ENCODE peak calls at places on chromosomes 5 and 9, in seven cellular contexts. I is GM23248, H is neural progenitor cell, C is PC-3, L is hepatocyte, W is HCT116, A is MM.1S. G is an unnamed sample.

GRCh38 chr5:57366744-57367143 is 115.9 kb downstream of the ACTBL2 start:
- DNase-seq in W (peak), A (no peak), L (peak), I (peak), C (peak), H (no peak), G (no peak)

GRCh38 chr5:143920772-143921171 is 108.8 kb downstream of the HMHB1 start:
- DNase-seq in A (no peak), C (peak), H (no peak), L (no peak), W (no peak), I (peak), G (no peak)

GRCh38 chr9:134216449-134216951 is 52.1 kb upstream of the RNU6ATAC start:
- DNase-seq in C (no peak), A (no peak), W (no peak), I (no peak), L (no peak), H (no peak), G (no peak)

GRCh38 chr5:159163027-159163699 is 46.2 kb downstream of the RNF145 start:
- DNase-seq in H (no peak), L (no peak), W (peak), I (peak), A (no peak), C (peak), G (no peak)

GRCh38 chr5:74766348-74766886 is 500 bp downstream of the GFM2 start:
- DNase-seq in W (peak), L (peak), A (peak), C (peak), I (peak), H (peak), G (peak)

GRCh38 chr5:107968998-107969397 is 298.3 kb upstream of the EFNA5 start:
- DNase-seq in H (no peak), W (no peak), A (no peak), L (no peak), I (peak), C (peak), G (no peak)

GRCh38 chr5:97071101-97071500 is 71.3 kb downstream of the LIX1 start:
- DNase-seq in I (peak), H (no peak), L (no peak), A (no peak), C (peak), W (no peak), G (no peak)

GRCh38 chr9:88628811-88629210 is 93.8 kb downstream of the NXNL2 start:
- DNase-seq in H (no peak), A (no peak), W (no peak), C (no peak), L (no peak), I (peak), G (no peak)

GRCh38 chr9:38311382-38312270 is 80.9 kb upstream of the ALDH1B1 start:
- DNase-seq in L (peak), C (no peak), W (no peak), A (no peak), H (peak), I (no peak), G (peak)

GRCh38 chr9:114884787-114885452 is 45.5 kb downstream of the TNFSF8 start:
- DNase-seq in W (no peak), C (peak), I (no peak), L (peak), H (no peak), A (no peak), G (no peak)

GRCh38 chr9:89744255-89744648 is 139.4 kb downstream of the GADD45G start:
- DNase-seq in I (no peak), W (no peak), L (no peak), H (no peak), C (no peak), A (no peak), G (no peak)

GRCh38 chr9:90124961-90125360 is 517.7 kb downstream of the DIRAS2 start:
- DNase-seq in I (peak), L (no peak), C (no peak), H (no peak), W (no peak), A (no peak), G (no peak)

GRCh38 chr9:133351908-133352634 is 4.1 kb downstream of the RPL7A start:
- DNase-seq in H (peak), I (peak), A (peak), L (peak), C (peak), W (no peak), G (peak)

GRCh38 chr9:131469369-131469768 is 33.3 kb upstream of the POMT1 start:
- DNase-seq in L (no peak), W (no peak), A (no peak), I (peak), C (peak), H (no peak), G (no peak)

GRCh38 chr9:74770508-74771261 is 117.0 kb downstream of the TRPM6 start:
- DNase-seq in I (peak), H (peak), A (peak), W (peak), L (peak), C (peak), G (peak)

GRCh38 chr5:39755986-39756385 is 331.2 kb upstream of the DAB2 start:
- DNase-seq in I (peak), W (peak), L (peak), C (peak), H (no peak), A (no peak), G (peak)

GRCh38 chr5:17216974-17217325 is 481 bp upstream of the BASP1 start:
- DNase-seq in H (peak), I (peak), W (no peak), A (no peak), C (peak), L (peak), G (peak)

GRCh38 chr5:65126192-65126591 is 355.5 kb downstream of the ADAMTS6 start:
- DNase-seq in I (peak), C (no peak), A (no peak), L (no peak), H (peak), W (no peak), G (no peak)

GRCh38 chr5:75058986-75059508 is 6.7 kb upstream of the GCNT4 start:
- DNase-seq in I (no peak), A (no peak), W (no peak), L (no peak), C (peak), H (no peak), G (no peak)

DNA sequence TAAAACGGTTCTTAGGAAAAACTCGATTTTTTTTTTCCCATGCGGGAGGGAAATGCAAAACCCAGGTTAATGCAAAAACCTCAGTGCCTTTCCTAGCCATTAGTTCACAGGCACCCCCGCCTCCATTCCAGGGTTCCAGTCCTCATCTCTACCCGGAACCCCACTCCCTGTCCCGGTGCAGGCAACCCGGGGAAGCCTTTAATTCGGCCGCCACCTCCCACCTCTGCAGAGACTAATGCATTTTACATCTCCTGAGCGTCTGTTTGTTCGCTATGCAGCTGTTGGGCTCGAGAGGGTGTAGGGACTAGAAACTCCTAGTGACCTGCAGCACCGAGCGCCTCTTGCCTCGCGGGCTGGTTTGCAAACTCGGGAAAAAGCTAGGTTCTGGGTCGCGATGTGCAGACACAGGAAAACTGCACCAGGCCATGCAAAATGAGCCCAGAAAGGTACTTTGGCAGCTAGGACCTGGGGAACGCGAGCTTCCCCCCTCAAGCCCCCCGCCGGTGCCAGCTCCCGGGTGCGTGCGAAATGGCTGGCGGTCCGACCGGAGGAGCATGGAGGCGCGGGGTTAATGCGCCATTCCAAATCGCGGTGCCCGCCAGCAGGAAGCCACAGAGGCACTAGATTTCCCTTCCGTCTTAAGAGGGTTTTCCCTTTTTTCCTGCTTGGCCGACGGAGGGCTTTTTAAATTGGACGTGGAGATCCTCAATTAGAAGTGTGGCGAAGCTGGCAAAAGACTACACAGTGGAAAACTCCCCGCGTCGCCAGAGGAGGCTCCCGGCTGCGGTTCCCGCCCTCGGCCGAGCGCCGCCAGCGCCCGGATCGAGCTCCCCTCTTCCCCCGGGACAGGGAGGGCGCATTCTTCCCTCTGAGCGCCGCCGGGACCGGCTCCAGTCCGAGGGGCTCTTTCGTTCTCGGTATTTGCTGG is 3.4 kb downstream of the GDNF start:
- DNase-seq in A (no peak), C (peak), I (peak), L (no peak), H (peak), W (no peak), G (peak)
- TF ChIP-seq EZH2 in A (no peak), C (no peak), I (no peak), L (peak), H (peak), W (no peak), G (peak)

DNA sequence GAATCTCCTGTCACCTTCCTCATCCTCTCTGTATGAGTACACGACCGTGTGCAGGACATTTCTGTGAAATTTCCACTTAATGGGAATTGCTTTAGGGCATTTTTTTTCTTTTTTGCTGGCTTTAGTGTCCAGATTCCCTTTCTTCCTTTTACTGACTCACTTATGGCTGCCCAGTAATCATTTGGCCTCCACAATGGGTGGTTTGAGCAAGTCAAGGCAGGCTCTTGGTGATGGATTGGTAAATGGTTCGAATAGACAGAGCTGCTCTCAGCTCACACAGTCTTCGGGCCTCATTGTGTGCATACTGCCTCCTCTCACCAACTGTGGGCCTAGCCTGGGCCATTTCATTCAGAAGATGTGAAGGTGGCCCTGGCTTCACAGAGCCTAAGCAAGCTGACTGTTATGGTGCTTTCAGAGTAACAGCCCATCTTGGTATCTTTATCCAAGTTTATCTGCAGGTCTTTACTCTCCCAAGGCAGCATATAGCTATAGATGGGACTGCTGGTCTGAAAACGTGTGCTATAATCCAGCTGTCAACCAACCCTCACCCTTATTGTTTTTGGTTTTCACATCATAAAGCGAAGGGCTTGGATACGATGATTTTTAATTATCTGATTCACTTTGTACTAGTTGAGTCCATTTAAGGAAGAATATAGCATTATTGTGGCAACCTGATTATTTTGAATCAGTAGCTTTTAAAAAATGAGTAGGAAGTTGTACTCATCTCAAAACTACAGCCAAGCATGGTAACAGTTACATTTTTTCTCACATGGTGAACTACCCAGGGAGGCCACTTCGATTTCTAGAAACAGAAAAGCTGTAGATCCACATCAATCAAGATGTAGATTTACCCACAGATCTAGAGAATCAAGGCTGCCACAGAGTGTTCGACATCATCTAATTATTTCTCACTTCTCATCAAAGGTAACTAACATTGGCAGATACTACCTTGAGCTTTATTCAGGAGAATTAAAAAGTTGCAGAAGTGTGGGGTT is 50.4 kb upstream of the CKMT2 start:
- DNase-seq in W (no peak), H (no peak), L (no peak), A (no peak), C (no peak), I (no peak), G (no peak)
- TF ChIP-seq EZH2phosphoT487 in W (no peak), H (no peak), L (no peak), A (no peak), C (no peak), I (no peak), G (no peak)

GRCh38 chr5:1659100-1660036 is 135.6 kb upstream of the LPCAT1 start:
- DNase-seq in C (no peak), L (no peak), I (no peak), W (no peak), H (no peak), A (no peak), G (no peak)
- TF ChIP-seq EZH2 in C (no peak), L (no peak), I (no peak), W (no peak), H (no peak), A (peak), G (no peak)

DNA sequence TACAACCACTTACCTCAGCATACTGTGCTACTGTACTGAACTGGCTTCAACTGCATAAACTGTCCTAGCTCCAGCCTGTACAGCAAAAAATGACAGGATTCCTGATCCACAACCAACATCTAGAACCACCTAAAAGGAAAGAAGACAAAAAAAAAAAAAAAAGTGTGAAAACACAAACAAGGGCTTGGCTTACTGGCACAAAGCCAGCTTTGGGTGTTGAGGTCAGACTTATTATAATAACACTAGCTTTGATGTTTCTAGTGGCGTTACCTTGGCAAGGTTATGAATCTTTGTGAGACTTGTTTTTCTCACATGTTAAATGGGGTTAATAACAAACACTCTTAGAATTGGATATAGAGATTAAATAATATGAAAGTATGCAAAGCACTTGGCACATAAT is 148.5 kb upstream of the PUM3 start:
- DNase-seq in A (no peak), L (no peak), I (no peak), C (no peak), W (no peak), H (no peak), G (no peak)
- TF ChIP-seq EZH2phosphoT487 in A (no peak), L (no peak), I (no peak), C (no peak), W (no peak), H (no peak), G (no peak)

GRCh38 chr9:128392302-128393152 is 21.4 kb downstream of the URM1 start:
- DNase-seq in L (no peak), H (peak), A (no peak), W (no peak), I (no peak), C (no peak), G (peak)
- TF ChIP-seq EZH2 in L (peak), H (peak), A (no peak), W (no peak), I (no peak), C (no peak), G (peak)

GRCh38 chr5:6454628-6455053 is 6.0 kb downstream of the UBE2QL1 start:
- DNase-seq in H (no peak), W (no peak), C (peak), I (no peak), L (no peak), A (no peak), G (no peak)
- TF ChIP-seq EZH2phosphoT487 in H (no peak), W (no peak), C (no peak), I (no peak), L (no peak), A (no peak), G (no peak)

G was measured in GM23338.